ENCODE peak calls at places on chromosomes 1 and 21, in seven cellular contexts. I is hepatocyte, B is nephron progenitor cell, G is GM23338, L is Panc1, H is heart left ventricle, N is Peyer's patch. X is an unnamed sample.

GRCh38 chr1:173529106-173529505 is 52.0 kb downstream of the PRDX6 start:
- DNase-seq in G (peak; percentile 8), L (no peak), N (no peak), I (no peak), H (no peak), B (no peak), X (no peak)

GRCh38 chr1:100866041-100866900 is 28.4 kb downstream of the EXTL2 start:
- DNase-seq in H (no peak), G (peak; percentile 29), I (peak; percentile 44), N (no peak), B (no peak), L (no peak), X (no peak)

GRCh38 chr1:156750932-156751723 is at the start of gene HDGF:
- DNase-seq in I (peak; percentile 71), H (peak; percentile 81), N (peak; percentile 67), L (no peak), B (peak; percentile 61), G (peak; percentile 73), X (peak; percentile 55)

GRCh38 chr1:226960944-226961765 is 21.1 kb downstream of the COQ8A start:
- DNase-seq in I (no peak), H (no peak), G (no peak), L (no peak), N (no peak), B (no peak), X (no peak)

GRCh38 chr1:175137369-175137768 is 55.2 kb downstream of the KIAA0040 start:
- DNase-seq in B (no peak), H (no peak), I (no peak), N (no peak), L (no peak), G (no peak), X (no peak)

GRCh38 chr21:15276243-15276642 is 211.4 kb upstream of the NRIP1 start:
- DNase-seq in N (no peak), H (no peak), L (no peak), G (no peak), B (no peak), I (no peak), X (no peak)

GRCh38 chr1:150696590-150696989 is 364 bp downstream of the GOLPH3L start:
- DNase-seq in I (peak; percentile 4), B (no peak), G (peak; percentile 28), H (no peak), N (no peak), L (no peak), X (no peak)

GRCh38 chr1:199157494-199157893 is 518.7 kb downstream of the PTPRC start:
- DNase-seq in N (no peak), G (no peak), I (no peak), L (no peak), B (no peak), H (no peak), X (no peak)

GRCh38 chr1:24535021-24535424 is 20.9 kb upstream of the NCMAP start:
- DNase-seq in G (peak; percentile 75), N (peak; percentile 85), H (no peak), I (no peak), B (no peak), L (no peak), X (no peak)

GRCh38 chr1:66343569-66344325 is 190.2 kb upstream of the SGIP1 start:
- DNase-seq in B (no peak), N (no peak), G (no peak), I (no peak), L (no peak), H (no peak), X (no peak)
- TF ChIP-seq CTCF in B (no peak), N (no peak), G (peak; percentile 17), I (no peak), L (no peak), H (no peak), X (no peak)

DNA sequence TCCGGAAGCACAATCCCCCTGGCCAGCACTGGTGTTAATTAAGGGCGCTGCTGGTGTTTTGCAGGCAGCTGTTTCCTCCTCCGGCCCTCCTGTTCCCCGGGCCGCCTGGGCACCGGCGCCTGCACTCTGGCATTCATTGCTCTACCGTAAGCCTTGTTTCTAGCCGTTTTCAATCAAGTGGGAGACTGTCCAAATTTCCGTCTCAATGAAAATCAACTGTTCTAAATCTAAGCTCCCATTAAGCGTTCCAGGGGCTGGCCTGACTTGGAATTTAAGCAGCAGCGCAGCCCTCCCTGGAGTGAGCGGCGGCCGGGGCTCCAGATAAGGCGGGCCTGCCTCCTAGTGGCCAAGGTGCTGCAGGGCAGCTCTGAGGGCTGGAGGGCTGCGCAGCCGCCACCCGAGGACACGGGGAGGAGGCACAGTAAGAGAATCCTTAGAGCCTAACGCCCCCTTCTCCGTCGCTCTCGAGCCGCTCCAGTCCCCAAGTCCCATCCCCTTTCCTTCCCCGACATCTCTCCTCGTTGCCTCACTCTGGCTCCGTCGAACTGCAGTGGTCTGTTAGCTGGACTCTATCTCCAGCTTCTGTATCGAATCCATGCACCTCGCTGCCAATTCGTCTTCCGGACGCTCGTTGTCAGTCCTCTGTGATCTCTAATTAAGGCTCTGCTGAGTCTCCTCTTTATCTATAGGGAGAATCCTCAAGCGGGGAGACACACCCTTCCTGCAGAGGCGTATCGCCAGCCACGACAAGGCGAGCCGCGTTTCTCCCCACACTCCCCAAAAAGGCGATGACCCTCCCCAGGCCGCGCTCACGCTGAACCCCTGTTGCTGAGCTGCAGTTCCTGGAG is 57.8 kb upstream of the LRRC8D start:
- DNase-seq in G (peak; percentile 95), H (peak; percentile 94), L (peak; percentile 48), N (peak; percentile 94), I (peak; percentile 92), B (peak; percentile 90), X (peak; percentile 88)
- TF ChIP-seq CTCF in G (peak; percentile 94), H (peak; percentile 99), L (peak; percentile 100), N (peak; percentile 97), I (peak; percentile 99), B (peak; percentile 95), X (peak; percentile 91)

GRCh38 chr1:92585831-92586230 is 99.1 kb upstream of the GFI1 start:
- DNase-seq in L (no peak), G (no peak), I (no peak), H (no peak), B (no peak), N (no peak), X (no peak)

GRCh38 chr1:92587445-92587844 is 100.7 kb upstream of the GFI1 start:
- DNase-seq in N (no peak), L (no peak), I (no peak), B (no peak), G (no peak), H (no peak), X (no peak)

GRCh38 chr1:92583821-92584760 is 97.4 kb upstream of the GFI1 start:
- DNase-seq in G (no peak), L (no peak), I (no peak), N (no peak), B (no peak), H (no peak), X (no peak)
- TF ChIP-seq CTCF in G (no peak), L (no peak), I (no peak), N (no peak), B (no peak), H (no peak), X (no peak)

GRCh38 chr1:88544166-88544565 is 139.9 kb upstream of the PKN2 start:
- DNase-seq in I (no peak), H (no peak), B (no peak), N (no peak), G (no peak), L (no peak), X (no peak)

GRCh38 chr1:88552226-88552625 is 131.8 kb upstream of the PKN2 start:
- DNase-seq in H (no peak), N (no peak), B (no peak), I (no peak), L (no peak), G (peak; percentile 20), X (no peak)

DNA sequence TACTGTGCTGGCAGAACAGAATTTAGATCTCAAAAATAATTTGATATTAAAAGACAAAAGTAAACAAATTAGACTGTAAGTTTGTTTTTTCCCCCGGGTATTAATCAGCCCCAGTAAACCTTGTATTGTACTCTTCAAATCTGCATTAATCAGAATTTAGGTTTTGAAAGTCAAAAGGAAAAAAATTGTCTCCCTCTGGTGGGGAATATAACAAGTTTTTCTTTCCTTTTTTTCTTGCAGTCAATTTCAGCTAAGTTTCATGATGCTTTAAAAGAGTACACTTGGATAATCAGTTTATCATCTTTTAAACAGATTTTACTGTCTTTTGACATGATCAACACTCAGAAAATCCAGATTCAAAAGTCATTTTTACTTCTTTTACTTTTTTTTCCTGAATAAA is 134.5 kb upstream of the PKN2 start:
- DNase-seq in B (no peak), H (no peak), G (peak; percentile 30), L (no peak), N (no peak), I (peak; percentile 7), X (no peak)
- TF ChIP-seq CTCF in B (peak; percentile 35), H (peak; percentile 22), G (peak; percentile 55), L (peak; percentile 36), N (no peak), I (peak; percentile 55), X (peak; percentile 33)

GRCh38 chr21:37257967-37258877 is 8.9 kb downstream of the VPS26C start:
- DNase-seq in H (peak; percentile 73), N (peak; percentile 79), I (peak; percentile 88), B (peak; percentile 69), L (no peak), G (peak; percentile 93), X (peak; percentile 59)

GRCh38 chr21:37253991-37254390 is 13.1 kb downstream of the VPS26C start:
- DNase-seq in I (no peak), G (no peak), N (no peak), L (no peak), B (no peak), H (no peak), X (no peak)

GRCh38 chr21:37259426-37259825 is 7.7 kb downstream of the VPS26C start:
- DNase-seq in H (no peak), L (no peak), G (no peak), I (no peak), B (no peak), N (no peak), X (no peak)

GRCh38 chr21:37257526-37257966 is 9.6 kb downstream of the VPS26C start:
- DNase-seq in I (no peak), L (no peak), N (no peak), H (no peak), B (peak; percentile 60), G (peak; percentile 61), X (no peak)
- TF ChIP-seq CTCF in I (no peak), L (no peak), N (no peak), H (no peak), B (no peak), G (no peak), X (no peak)

DNA sequence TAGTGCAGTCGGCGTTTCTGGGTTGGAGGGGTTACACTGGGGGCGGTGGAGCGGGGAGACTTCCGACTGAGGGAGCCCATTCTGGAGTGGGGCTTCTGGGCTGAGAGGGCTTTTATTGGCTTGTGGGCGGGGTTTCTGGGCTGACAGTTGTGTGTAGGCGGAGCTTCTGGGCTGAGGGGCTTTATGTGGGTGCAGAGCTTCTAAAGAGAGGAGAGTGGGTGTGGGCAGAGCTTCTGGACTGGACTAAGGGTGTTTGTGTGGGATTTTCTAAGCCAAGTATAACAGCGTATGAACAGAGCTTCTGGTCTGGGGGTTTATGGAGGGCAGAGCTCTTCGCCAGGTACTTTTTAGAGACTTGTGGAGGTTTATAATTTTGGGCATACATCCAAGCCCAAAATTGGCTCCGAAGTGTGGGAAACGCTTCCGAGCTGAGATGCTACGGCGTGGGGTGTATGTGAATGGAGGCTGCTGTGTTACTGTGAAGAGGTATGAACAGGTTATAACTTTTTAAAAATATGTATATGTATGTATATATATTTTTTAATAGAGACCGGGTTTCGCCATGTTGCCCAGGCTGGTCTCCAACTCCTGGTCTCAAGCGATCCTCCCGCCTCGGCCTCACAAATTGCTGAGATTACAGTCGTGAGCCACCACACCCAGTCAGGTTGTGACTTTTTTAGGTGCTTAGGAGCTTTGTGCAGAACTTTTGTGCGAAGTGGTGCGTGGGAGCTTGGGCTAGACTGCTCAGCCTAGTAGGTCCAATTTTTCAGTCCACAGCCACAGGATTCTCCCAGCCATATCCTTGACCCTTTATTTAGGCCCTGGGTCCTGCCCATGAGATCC is 869 bp downstream of the TMEM39B start:
- DNase-seq in B (no peak), L (no peak), I (no peak), G (peak; percentile 99), N (no peak), H (no peak), X (no peak)
- TF ChIP-seq CTCF in B (no peak), L (no peak), I (peak; percentile 49), G (no peak), N (no peak), H (no peak), X (no peak)